ENCODE peak calls at places on chromosome 21, in four cellular contexts. S is Karpas-422, O is uterus, J is fibroblast of lung. I is an unnamed sample. For H3K36me3, the result is how much of the 10 kb centered on the place peaks cover.

GRCh38 chr21:23542097-23542496 is 2065.2 kb downstream of the MRPL39 start:
- DNase-seq in S (no peak), O (no peak), J (no peak), I (no peak)

GRCh38 chr21:27631471-27631870 is 664.6 kb upstream of the ADAMTS5 start:
- DNase-seq in S (no peak), O (no peak), J (peak), I (no peak)

GRCh38 chr21:41396452-41397107 is 29.5 kb upstream of the MX1 start:
- DNase-seq in S (no peak), O (no peak), J (no peak), I (no peak)

GRCh38 chr21:31279986-31280385 is 64.1 kb downstream of the TIAM1 start:
- DNase-seq in S (no peak), O (no peak), J (peak), I (no peak)

GRCh38 chr21:35563885-35564451 is 496.4 kb downstream of the SETD4 start:
- DNase-seq in S (no peak), O (peak), J (peak), I (no peak)

GRCh38 chr21:31459457-31459856 is 115.4 kb upstream of the TIAM1 start:
- DNase-seq in S (no peak), O (no peak), J (no peak), I (no peak)

GRCh38 chr21:38773108-38774061 is 32.3 kb upstream of the ETS2 start:
- DNase-seq in S (no peak), O (peak), J (peak), I (no peak)

GRCh38 chr21:44521301-44521927 is 18.6 kb downstream of the KRTAP10-1 start:
- DNase-seq in S (no peak), O (peak), J (no peak), I (no peak)

GRCh38 chr21:45149021-45149420 is 74.6 kb downstream of the ADARB1 start:
- DNase-seq in S (no peak), O (no peak), J (no peak), I (no peak)

GRCh38 chr21:45226540-45227326 is 61.0 kb downstream of the POFUT2 start:
- DNase-seq in S (no peak), O (no peak), J (peak), I (no peak)

GRCh38 chr21:31893841-31894240 is 21.0 kb downstream of the HUNK start:
- DNase-seq in S (no peak), O (no peak), J (peak), I (no peak)

GRCh38 chr21:32423320-32423719 is 10.8 kb downstream of the EVA1C start:
- DNase-seq in S (no peak), O (no peak), J (peak), I (no peak)

GRCh38 chr21:25273945-25274344 is 333.3 kb downstream of the MRPL39 start:
- DNase-seq in S (no peak), O (no peak), J (no peak), I (no peak)

GRCh38 chr21:41419921-41420862 is 5.8 kb upstream of the MX1 start:
- DNase-seq in S (peak), O (peak), J (peak), I (peak)

GRCh38 chr21:44818636-44819011 is 762 bp upstream of the SUMO3 start:
- DNase-seq in S (no peak), O (peak), J (no peak), I (no peak)

GRCh38 chr21:45264146-45264918 is 23.4 kb downstream of the POFUT2 start:
- DNase-seq in S (no peak), O (no peak), J (no peak), I (no peak)

GRCh38 chr21:36236052-36236730 is 79.6 kb downstream of the DOP1B start:
- DNase-seq in S (peak), O (no peak), J (no peak), I (no peak)

GRCh38 chr21:29217818-29218252 is 80.9 kb upstream of the BACH1 start:
- DNase-seq in S (no peak), O (no peak), J (peak), I (no peak)

GRCh38 chr21:25759573-25759972 is 24.8 kb downstream of the GABPA start:
- DNase-seq in S (no peak), O (no peak), J (no peak), I (no peak)

GRCh38 chr21:32483293-32483595 is 70.7 kb downstream of the EVA1C start:
- DNase-seq in S (no peak), O (no peak), J (no peak), I (no peak)

GRCh38 chr21:26148834-26149354 is 21.7 kb downstream of the APP start:
- DNase-seq in S (no peak), O (no peak), J (peak), I (no peak)

GRCh38 chr21:36135391-36136094 is 664 bp downstream of the CBR3 start:
- DNase-seq in S (no peak), O (peak), J (peak), I (no peak)

GRCh38 chr21:38910390-38911008 is 104.8 kb downstream of the ETS2 start:
- DNase-seq in S (peak), O (no peak), J (no peak), I (no peak)

GRCh38 chr21:32367158-32367557 is 25.7 kb downstream of the URB1 start:
- DNase-seq in S (no peak), O (peak), J (no peak), I (no peak)

GRCh38 chr21:25421327-25422028 is 185.8 kb downstream of the MRPL39 start:
- DNase-seq in S (peak), O (no peak), J (peak), I (peak)

GRCh38 chr21:36909901-36910561 is 56.4 kb downstream of the HLCS start:
- DNase-seq in S (no peak), O (no peak), J (peak), I (no peak)

GRCh38 chr21:44618909-44619308 is 7.0 kb downstream of the KRTAP10-8 start:
- DNase-seq in S (peak), O (no peak), J (no peak), I (no peak)

GRCh38 chr21:31931644-31932469 is 59.0 kb downstream of the HUNK start:
- DNase-seq in S (no peak), O (no peak), J (no peak), I (no peak)

GRCh38 chr21:44710756-44711326 is 531 bp downstream of the TSPEAR start:
- DNase-seq in S (no peak), O (no peak), J (no peak), I (no peak)

GRCh38 chr21:44871576-44872265 is 1.8 kb downstream of the PTTG1IP start:
- DNase-seq in S (no peak), O (peak), J (peak), I (no peak)

GRCh38 chr21:44333701-44334636 is 5.2 kb downstream of the CFAP410 start:
- DNase-seq in S (no peak), O (no peak), J (no peak), I (no peak)

GRCh38 chr21:20661745-20662470 is 336.3 kb upstream of the NCAM2 start:
- DNase-seq in S (no peak), O (no peak), J (no peak), I (peak)

GRCh38 chr21:30044447-30045064 is 104.8 kb upstream of the GRIK1 start:
- DNase-seq in S (peak), O (no peak), J (peak), I (peak)

GRCh38 chr21:39384674-39385298 is 35.9 kb upstream of the HMGN1 start:
- DNase-seq in S (no peak), O (no peak), J (peak), I (no peak)

GRCh38 chr21:39805983-39806382 is 61.0 kb downstream of the IGSF5 start:
- DNase-seq in S (no peak), O (no peak), J (no peak), I (no peak)

GRCh38 chr21:31282095-31282709 is 61.9 kb downstream of the TIAM1 start:
- DNase-seq in S (no peak), O (no peak), J (peak), I (no peak)

GRCh38 chr21:38140192-38140905 is 116.4 kb upstream of the KCNJ15 start:
- DNase-seq in S (no peak), O (no peak), J (peak), I (no peak)

GRCh38 chr21:33761104-33762036 is 119.1 kb downstream of the ITSN1 start:
- DNase-seq in S (no peak), O (peak), J (peak), I (no peak)
- H3K36me3 ChIP-seq in S (under half), O (under half), J (under half), I (under half)

GRCh38 chr21:42429856-42430255 is 26.2 kb downstream of the UBASH3A start:
- DNase-seq in S (no peak), O (no peak), J (no peak), I (no peak)

GRCh38 chr21:42426424-42426823 is 22.7 kb downstream of the UBASH3A start:
- DNase-seq in S (no peak), O (no peak), J (no peak), I (no peak)

GRCh38 chr21:42426876-42427480 is 23.3 kb downstream of the UBASH3A start:
- DNase-seq in S (no peak), O (no peak), J (no peak), I (no peak)

GRCh38 chr21:42429021-42429420 is 25.3 kb downstream of the UBASH3A start:
- DNase-seq in S (no peak), O (no peak), J (no peak), I (no peak)

DNA sequence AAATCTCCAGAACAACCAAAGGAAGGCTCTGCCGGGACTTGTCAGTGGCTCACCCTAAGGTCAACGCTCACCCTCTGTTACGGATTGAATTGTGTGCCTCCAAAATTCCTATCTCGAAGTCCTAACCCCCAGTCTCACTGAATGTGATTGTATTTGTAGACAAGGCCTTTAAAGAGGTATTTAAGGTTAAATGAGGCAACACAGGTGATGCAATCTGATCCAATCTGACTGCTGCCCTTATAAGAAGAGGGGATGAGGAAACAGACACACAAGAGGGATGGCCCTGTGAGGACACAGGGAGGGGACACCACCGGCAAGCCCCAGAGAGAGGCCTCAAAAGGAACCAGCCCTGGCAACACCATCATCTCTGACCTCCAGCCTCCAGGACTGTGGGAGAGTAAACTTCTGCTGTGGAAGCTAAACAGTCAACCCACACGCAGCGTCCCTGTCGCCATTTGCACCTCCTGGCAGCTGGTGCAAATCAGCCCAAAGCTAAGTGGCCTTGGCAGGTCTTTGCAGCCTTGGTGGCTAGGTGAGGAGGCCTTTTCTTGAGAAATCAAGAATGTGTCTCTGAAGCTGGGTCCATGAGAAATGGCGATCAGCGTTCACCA is 24.2 kb downstream of the UBASH3A start:
- DNase-seq in S (no peak), O (no peak), J (no peak), I (no peak)
- H3K27ac ChIP-seq in S (no peak), O (no peak), J (no peak), I (no peak)

DNA sequence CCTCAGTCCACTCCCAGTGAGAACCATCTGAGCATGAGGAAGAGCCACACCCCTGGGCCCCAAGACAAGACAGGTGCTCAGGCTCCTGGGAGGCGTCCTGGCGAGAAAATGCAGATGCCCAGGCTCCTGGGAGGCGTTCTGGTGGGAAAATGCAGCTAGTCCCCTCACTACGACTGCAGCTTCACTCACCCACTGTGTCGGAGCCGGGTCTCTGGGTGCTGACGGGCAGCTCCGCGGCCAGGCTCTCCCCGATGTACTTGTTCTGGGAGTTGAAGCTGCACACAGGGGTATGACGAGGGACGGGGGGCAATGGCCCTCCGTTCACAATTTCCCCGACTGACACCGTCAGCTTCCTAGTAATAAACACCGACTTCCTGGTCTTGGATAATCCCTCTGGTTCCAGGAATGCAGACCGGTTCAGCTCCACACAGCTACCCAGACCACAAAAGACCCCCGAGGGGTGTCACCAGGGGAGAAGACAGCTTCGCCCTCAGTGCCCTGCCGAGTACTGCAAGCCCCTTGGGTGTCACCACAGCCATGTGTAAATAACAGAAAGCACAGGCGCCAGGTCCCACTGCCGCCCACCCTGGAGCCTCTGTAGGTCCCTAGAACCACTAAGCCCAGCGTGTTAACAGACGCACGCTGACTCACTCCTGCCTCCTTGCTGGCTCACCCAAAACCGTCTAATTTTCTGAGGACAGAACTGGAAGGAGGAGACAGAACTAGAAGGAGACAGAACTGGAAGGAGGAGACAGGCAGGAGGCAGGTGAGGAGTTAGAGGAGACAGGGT is 19.5 kb downstream of the MCM3AP start:
- DNase-seq in S (no peak), O (no peak), J (no peak), I (no peak)
- H3K36me3 ChIP-seq in S (under half), O (under half), J (under half), I (under half)

DNA sequence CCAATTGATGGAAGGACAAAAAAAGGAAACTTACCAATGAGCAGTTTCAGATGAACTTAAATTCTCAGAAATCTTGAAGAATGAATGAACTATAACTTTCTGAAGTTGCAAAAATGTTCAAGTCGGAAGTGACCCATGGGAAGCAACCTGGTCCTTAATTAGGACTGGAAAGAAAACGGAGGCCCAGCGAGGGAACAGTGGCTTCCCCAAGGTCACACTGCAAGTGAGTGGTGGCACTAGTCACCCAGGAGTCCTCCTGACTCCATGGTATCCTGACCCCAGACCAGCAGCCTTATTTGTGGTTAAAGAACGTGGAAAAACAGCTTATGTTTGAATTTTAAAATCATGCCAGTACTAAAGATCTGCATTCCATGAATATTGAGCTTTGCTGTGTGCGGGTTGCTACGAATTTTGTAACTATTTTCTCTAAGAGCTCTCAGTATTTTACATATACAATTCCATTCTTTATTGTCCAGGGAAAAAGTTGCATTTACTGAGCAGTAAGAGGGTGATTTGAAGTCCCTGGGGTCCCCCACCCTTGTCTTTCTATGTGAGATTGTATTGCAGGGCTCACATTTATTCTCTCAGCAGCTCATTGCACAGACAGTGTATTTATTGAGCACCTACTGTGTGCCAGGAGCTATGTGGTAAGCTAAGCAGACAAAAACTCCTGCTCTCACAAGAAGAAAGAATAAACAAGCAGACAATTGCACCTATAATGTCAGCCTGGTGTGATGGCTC is 61.5 kb upstream of the ATP5PO start:
- DNase-seq in S (no peak), O (no peak), J (no peak), I (no peak)
- H3K27ac ChIP-seq in S (no peak), O (peak), J (peak), I (no peak)

DNA sequence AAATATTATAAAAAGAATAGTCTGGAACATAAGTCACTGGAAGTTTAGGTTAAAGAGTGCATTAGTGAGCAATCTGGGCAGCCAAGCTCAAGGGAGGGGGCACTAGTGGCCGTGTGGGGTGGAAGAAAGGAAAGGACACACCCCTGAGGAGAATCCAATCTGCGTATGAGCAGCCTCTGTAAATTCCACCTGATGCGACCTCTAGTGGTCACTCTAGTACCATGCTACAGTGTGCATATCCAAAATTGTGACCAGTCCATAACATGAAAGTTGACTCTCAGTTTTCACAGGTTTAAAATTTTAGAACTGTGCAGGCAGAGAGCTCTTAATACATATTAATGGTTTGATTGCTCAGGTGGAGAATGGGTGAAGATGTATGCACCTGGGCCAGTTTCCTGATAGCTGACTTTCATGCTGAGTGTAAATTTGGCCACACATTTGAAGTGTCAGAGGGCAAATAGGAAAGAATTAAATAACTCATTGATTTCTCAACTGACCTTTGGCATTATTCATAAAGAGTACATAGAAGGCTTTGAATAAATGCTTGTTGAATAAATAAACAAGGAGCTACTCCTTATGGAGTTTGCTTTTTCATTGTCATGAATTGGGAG is 105.9 kb upstream of the C21orf91 start:
- DNase-seq in S (peak), O (peak), J (peak), I (peak)
- H3K36me3 ChIP-seq in S (under half), O (under half), J (under half), I (under half)